ENCODE peak calls at places on chromosomes 4 and X, in six cellular contexts. R is GM12891, E is H1, N is K562, Z is HepG2, O is GM12878. X is an unnamed sample.

GRCh38 chr4:117783716-117784115 is 250.6 kb upstream of the NDST3 start:
- DNase-seq in Z (no peak), E (no peak), N (no peak), R (no peak), O (no peak), X (no peak)

GRCh38 chr4:137278431-137278830 is 253.9 kb downstream of the PCDH18 start:
- DNase-seq in E (no peak), O (no peak), R (no peak), N (no peak), Z (no peak), X (no peak)

GRCh38 chr4:78693777-78694456 is 82.2 kb upstream of the BMP2K start:
- DNase-seq in Z (no peak), N (no peak), R (no peak), O (no peak), E (no peak), X (no peak)

GRCh38 chrX:1598021-1598875 is 6.8 kb downstream of the AKAP17A start:
- DNase-seq in R (no peak), N (peak), O (no peak), Z (no peak), E (no peak), X (no peak)

GRCh38 chr4:161546902-161547301 is 616.9 kb downstream of the FSTL5 start:
- DNase-seq in R (no peak), Z (no peak), O (no peak), E (no peak), N (no peak), X (no peak)

GRCh38 chr4:111923786-111924185 is 221.5 kb upstream of the FAM241A start:
- DNase-seq in O (no peak), Z (no peak), R (no peak), N (no peak), E (no peak), X (no peak)

GRCh38 chr4:168848112-168848511 is 161.9 kb downstream of the CBR4 start:
- DNase-seq in N (no peak), O (no peak), Z (peak), E (no peak), R (no peak), X (no peak)

GRCh38 chr4:104263100-104263499 is 231.6 kb downstream of the CXXC4 start:
- DNase-seq in O (no peak), N (no peak), E (no peak), R (no peak), Z (no peak), X (no peak)

GRCh38 chrX:95346854-95347253 is 1337.8 kb upstream of the DIAPH2 start:
- DNase-seq in N (no peak), O (no peak), R (no peak), E (no peak), Z (peak), X (no peak)

GRCh38 chr4:3783691-3784306 is 17.6 kb downstream of the ADRA2C start:
- DNase-seq in O (no peak), E (no peak), N (peak), R (peak), Z (no peak), X (no peak)

GRCh38 chr4:5033266-5033945 is 14.1 kb upstream of the CYTL1 start:
- DNase-seq in R (no peak), N (no peak), E (no peak), O (no peak), Z (no peak), X (no peak)

GRCh38 chr4:87853108-87853507 is 20.3 kb downstream of the MEPE start:
- DNase-seq in N (no peak), E (no peak), R (no peak), O (no peak), Z (peak), X (no peak)

GRCh38 chr4:67809502-67809901 is 55.3 kb upstream of the GNRHR start:
- DNase-seq in N (no peak), O (no peak), Z (peak), E (no peak), R (no peak), X (no peak)

GRCh38 chrX:134423606-134424005 is 36.4 kb upstream of the HPRT1 start:
- DNase-seq in N (peak), R (no peak), O (no peak), E (no peak), Z (peak), X (no peak)

GRCh38 chrX:111270339-111270738 is at the start of gene CAPN6:
- DNase-seq in N (no peak), O (no peak), E (peak), Z (no peak), R (no peak), X (no peak)

GRCh38 chr4:82898322-82899243 is 2.0 kb upstream of the THAP9 start:
- DNase-seq in E (no peak), R (no peak), N (no peak), Z (no peak), O (no peak), X (no peak)

GRCh38 chr4:106495498-106495897 is 126.9 kb upstream of the GIMD1 start:
- DNase-seq in E (no peak), R (no peak), O (no peak), Z (no peak), N (no peak), X (no peak)

GRCh38 chrX:50081282-50081955 is 119.4 kb downstream of the AKAP4 start:
- DNase-seq in R (no peak), E (no peak), Z (peak), O (no peak), N (no peak), X (no peak)

GRCh38 chrX:39196192-39197102 is 395.2 kb downstream of the MID1IP1 start:
- DNase-seq in E (no peak), Z (no peak), N (peak), O (peak), R (peak), X (peak)

GRCh38 chrX:13285229-13285628 is 34.6 kb downstream of the ATXN3L start:
- DNase-seq in E (no peak), Z (no peak), R (no peak), N (no peak), O (no peak), X (no peak)

GRCh38 chr4:32985256-32985655 is 2265.1 kb downstream of the PCDH7 start:
- DNase-seq in N (no peak), Z (no peak), R (no peak), O (no peak), E (no peak), X (no peak)

GRCh38 chr4:39698424-39699009 is 581 bp downstream of the UBE2K start:
- DNase-seq in Z (peak), N (no peak), E (no peak), O (no peak), R (no peak), X (no peak)

GRCh38 chrX:79477691-79478090 is 110.6 kb upstream of the ITM2A start:
- DNase-seq in R (no peak), E (no peak), O (no peak), Z (no peak), N (no peak), X (no peak)

GRCh38 chrX:22974616-22975015 is 25.1 kb upstream of the DDX53 start:
- DNase-seq in R (no peak), N (no peak), E (no peak), O (no peak), Z (no peak), X (no peak)

GRCh38 chrX:109475174-109475891 is 6.6 kb downstream of the GUCY2F start:
- DNase-seq in R (no peak), Z (peak), E (no peak), N (peak), O (no peak), X (no peak)

GRCh38 chr4:133152801-133153526 is 3.9 kb downstream of the PCDH10 start:
- DNase-seq in E (no peak), N (no peak), O (no peak), R (no peak), Z (no peak), X (no peak)

GRCh38 chr4:24742773-24743676 is 52.3 kb upstream of the SOD3 start:
- DNase-seq in O (no peak), E (no peak), Z (no peak), R (no peak), N (no peak), X (no peak)

GRCh38 chr4:145530662-145531061 is 49.0 kb downstream of the SMAD1 start:
- DNase-seq in Z (no peak), N (no peak), R (no peak), O (no peak), E (no peak), X (no peak)

GRCh38 chr4:123699823-123700822 is 303.5 kb downstream of the SPRY1 start:
- DNase-seq in O (no peak), Z (peak), N (no peak), E (no peak), R (no peak), X (no peak)

GRCh38 chrX:153920546-153920945 is 5.5 kb downstream of the ARHGAP4 start:
- DNase-seq in R (no peak), E (no peak), N (no peak), O (no peak), Z (no peak), X (no peak)

GRCh38 chr4:99917575-99917974 is 23.3 kb upstream of the LAMTOR3 start:
- DNase-seq in R (no peak), E (no peak), O (no peak), N (no peak), Z (no peak), X (no peak)

GRCh38 chrX:103607385-103608304 is at the start of gene TCEAL3:
- DNase-seq in E (no peak), R (no peak), Z (no peak), N (no peak), O (no peak), X (no peak)

GRCh38 chr4:76053730-76054129 is 17.9 kb upstream of the CXCL11 start:
- DNase-seq in O (no peak), E (no peak), N (no peak), Z (peak), R (no peak), X (no peak)

GRCh38 chr4:151785484-151786157 is 24.8 kb upstream of the GATB start:
- DNase-seq in O (no peak), Z (no peak), E (no peak), R (no peak), N (no peak), X (no peak)

GRCh38 chr4:108034560-108034959 is 44.9 kb downstream of the HADH start:
- DNase-seq in Z (no peak), N (no peak), R (no peak), O (no peak), E (no peak), X (no peak)

GRCh38 chr4:37453004-37453360 is 208.4 kb downstream of the NWD2 start:
- DNase-seq in Z (peak), N (peak), R (peak), O (peak), E (no peak), X (peak)

GRCh38 chrX:22800360-22800759 is 199.4 kb upstream of the DDX53 start:
- DNase-seq in N (no peak), E (no peak), Z (no peak), O (no peak), R (no peak), X (no peak)

GRCh38 chrX:107766470-107767140 is 9.0 kb downstream of the TSC22D3 start:
- DNase-seq in O (no peak), E (no peak), Z (no peak), N (no peak), R (no peak), X (no peak)

GRCh38 chrX:148542481-148543255 is 42.3 kb downstream of the AFF2 start:
- DNase-seq in Z (no peak), R (no peak), O (no peak), N (no peak), E (no peak), X (no peak)

DNA sequence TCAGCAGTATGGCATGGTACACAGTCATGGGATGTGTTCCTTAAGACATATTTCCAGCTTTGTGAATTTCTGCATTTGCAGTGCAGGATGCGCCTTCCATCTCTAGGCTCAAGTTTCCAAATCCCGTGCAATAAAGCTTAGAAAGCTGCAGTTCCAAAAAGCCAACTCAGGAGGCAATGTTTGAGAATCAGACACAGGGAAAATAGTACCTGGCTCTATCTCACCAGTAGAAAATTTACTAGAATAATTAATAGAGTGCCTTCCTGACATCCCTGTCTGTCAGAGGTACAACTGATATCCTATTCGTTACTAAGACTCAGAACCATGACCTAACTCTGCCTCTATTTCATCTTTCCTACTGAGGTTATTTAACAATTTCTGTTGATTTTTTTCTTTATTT is 1333.0 kb downstream of the PCDH19 start:
- DNase-seq in O (no peak), E (no peak), R (no peak), N (no peak), Z (no peak), X (no peak)
- TF ChIP-seq POLR2A in O (no peak), E (no peak), R (no peak), N (no peak), Z (no peak), X (no peak)

GRCh38 chrX:136689441-136689840 is 41.5 kb downstream of the CD40LG start:
- DNase-seq in Z (no peak), E (no peak), O (no peak), R (no peak), N (no peak), X (no peak)
- TF ChIP-seq TAF1 in Z (no peak), E (no peak), O (no peak), R (no peak), N (no peak), X (no peak)

GRCh38 chr4:1771555-1772305 is 21.4 kb upstream of the FGFR3 start:
- DNase-seq in R (peak), Z (no peak), O (no peak), N (peak), E (no peak), X (peak)
- TF ChIP-seq POLR2AphosphoS5 in R (no peak), Z (no peak), O (no peak), N (no peak), E (no peak), X (no peak)

GRCh38 chr4:141080668-141081067 is 52.6 kb downstream of the RNF150 start:
- DNase-seq in Z (no peak), O (no peak), R (no peak), E (no peak), N (no peak), X (no peak)
- TF ChIP-seq POLR2A in Z (no peak), O (no peak), R (no peak), E (no peak), N (no peak), X (no peak)